ENCODE peak calls at places on chromosomes 6 and 20, in ten cellular contexts. X, G, J, H, T, Z, V, P, Q and O are unnamed samples.
A peak's percentile ranks its signal among the peaks of the same experiment; 100 is the strongest.

GRCh38 chr20:37075932-37076685 is 19.7 kb downstream of the RBL1 start:
- DNase-seq in X (no peak), G (no peak), J (no peak), H (no peak), T (no peak), Z (no peak), V (peak; percentile 52), P (no peak), Q (no peak), O (no peak)

GRCh38 chr6:11196511-11197174 is 35.8 kb downstream of the NEDD9 start:
- DNase-seq in X (no peak), G (no peak), J (no peak), H (no peak), T (no peak), Z (no peak), V (peak; percentile 85), P (no peak), Q (no peak), O (no peak)

GRCh38 chr20:44021186-44021585 is 106.5 kb downstream of the TOX2 start:
- DNase-seq in X (no peak), G (peak; percentile 40), J (no peak), H (no peak), T (no peak), Z (no peak), V (no peak), P (no peak), Q (no peak), O (no peak)

GRCh38 chr20:56424931-56425330 is 12.9 kb downstream of the CASS4 start:
- DNase-seq in X (no peak), G (peak; percentile 21), J (no peak), H (no peak), T (no peak), Z (no peak), V (no peak), P (no peak), Q (no peak), O (no peak)

GRCh38 chr6:138593100-138593877 is 94.0 kb upstream of the NHSL1 start:
- DNase-seq in X (peak; percentile 11), G (no peak), J (peak; percentile 78), H (peak; percentile 86), T (peak; percentile 73), Z (peak; percentile 64), V (peak; percentile 99), P (no peak), Q (peak; percentile 85), O (no peak)

GRCh38 chr6:63516186-63516944 is 55.9 kb upstream of the LOC128125822 start:
- DNase-seq in X (peak; percentile 13), G (no peak), J (no peak), H (no peak), T (no peak), Z (peak; percentile 83), V (no peak), P (no peak), Q (no peak), O (no peak)

GRCh38 chr20:23361651-23362391 is at the start of gene GZF1:
- DNase-seq in X (peak; percentile 98), G (peak; percentile 100), J (peak; percentile 99), H (peak; percentile 95), T (peak; percentile 99), Z (peak; percentile 92), V (peak; percentile 97), P (peak; percentile 90), Q (peak; percentile 99), O (peak; percentile 100)

GRCh38 chr6:154835307-154835706 is 102.1 kb downstream of the SCAF8 start:
- DNase-seq in X (no peak), G (no peak), J (no peak), H (no peak), T (no peak), Z (no peak), V (no peak), P (no peak), Q (no peak), O (no peak)

GRCh38 chr6:2990179-2990931 is 9.3 kb upstream of the NQO2 start:
- DNase-seq in X (no peak), G (no peak), J (peak; percentile 70), H (no peak), T (peak; percentile 74), Z (no peak), V (no peak), P (peak; percentile 49), Q (peak; percentile 40), O (peak; percentile 84)

GRCh38 chr6:2988076-2988425 is 11.6 kb upstream of the NQO2 start:
- DNase-seq in X (no peak), G (no peak), J (no peak), H (no peak), T (no peak), Z (no peak), V (no peak), P (no peak), Q (no peak), O (no peak)

GRCh38 chr6:2990932-2991506 is 8.7 kb upstream of the NQO2 start:
- DNase-seq in X (no peak), G (no peak), J (no peak), H (no peak), T (no peak), Z (no peak), V (no peak), P (no peak), Q (no peak), O (no peak)

GRCh38 chr6:2988426-2989331 is 11.0 kb upstream of the NQO2 start:
- DNase-seq in X (peak; percentile 85), G (peak; percentile 98), J (peak; percentile 94), H (no peak), T (peak; percentile 95), Z (peak; percentile 95), V (peak; percentile 95), P (peak; percentile 85), Q (peak; percentile 92), O (peak; percentile 87)

DNA sequence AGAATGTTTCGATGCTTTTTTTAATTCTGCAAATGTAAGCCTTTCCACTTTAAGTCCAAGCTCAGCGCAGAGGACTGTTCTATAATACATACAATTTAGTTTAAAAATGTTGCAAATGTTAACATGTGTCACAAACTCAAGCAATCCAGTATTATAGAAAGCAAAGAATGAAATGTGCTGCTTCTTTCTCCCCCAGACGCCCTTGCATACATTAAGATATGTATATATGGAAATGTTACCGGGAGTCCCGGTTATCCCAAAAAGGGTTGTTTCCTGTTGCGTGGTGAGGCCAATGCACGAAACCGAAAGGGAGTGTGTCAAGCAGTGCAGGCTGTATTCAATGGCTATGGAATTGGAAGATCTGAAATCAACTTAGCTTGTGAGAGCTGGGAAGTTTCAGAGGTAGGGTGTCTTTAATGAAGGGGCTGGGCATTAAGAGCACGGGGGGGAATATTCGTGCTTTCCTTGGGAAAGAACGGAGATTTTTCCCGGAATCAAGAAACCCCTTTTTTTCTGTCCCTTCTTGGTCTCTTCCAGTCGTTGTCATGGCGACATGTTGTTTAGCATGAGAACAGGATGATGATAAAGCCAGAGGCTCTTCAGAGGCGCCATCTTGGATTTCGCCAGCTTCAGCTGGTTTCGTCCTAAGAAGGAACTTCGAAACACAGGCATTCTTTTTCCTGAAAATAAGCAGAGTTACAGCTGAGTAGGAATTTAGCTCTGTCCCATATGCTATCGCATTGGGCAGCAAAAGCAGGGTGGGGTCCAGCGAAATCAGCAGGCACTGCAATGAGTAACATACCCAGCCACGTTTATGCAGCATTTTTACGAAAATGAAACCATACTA is 10.1 kb upstream of the NQO2 start:
- DNase-seq in X (peak; percentile 86), G (peak; percentile 94), J (peak; percentile 95), H (peak; percentile 83), T (peak; percentile 95), Z (peak; percentile 96), V (peak; percentile 95), P (peak; percentile 74), Q (peak; percentile 93), O (peak; percentile 96)
- TF ChIP-seq POLR2A in X (peak; percentile 50), G (peak; percentile 76), J (peak; percentile 7), H (peak; percentile 61), T (peak; percentile 76), Z (peak; percentile 39), V (peak; percentile 78), P (peak; percentile 73), Q (peak; percentile 24), O (peak; percentile 93)

DNA sequence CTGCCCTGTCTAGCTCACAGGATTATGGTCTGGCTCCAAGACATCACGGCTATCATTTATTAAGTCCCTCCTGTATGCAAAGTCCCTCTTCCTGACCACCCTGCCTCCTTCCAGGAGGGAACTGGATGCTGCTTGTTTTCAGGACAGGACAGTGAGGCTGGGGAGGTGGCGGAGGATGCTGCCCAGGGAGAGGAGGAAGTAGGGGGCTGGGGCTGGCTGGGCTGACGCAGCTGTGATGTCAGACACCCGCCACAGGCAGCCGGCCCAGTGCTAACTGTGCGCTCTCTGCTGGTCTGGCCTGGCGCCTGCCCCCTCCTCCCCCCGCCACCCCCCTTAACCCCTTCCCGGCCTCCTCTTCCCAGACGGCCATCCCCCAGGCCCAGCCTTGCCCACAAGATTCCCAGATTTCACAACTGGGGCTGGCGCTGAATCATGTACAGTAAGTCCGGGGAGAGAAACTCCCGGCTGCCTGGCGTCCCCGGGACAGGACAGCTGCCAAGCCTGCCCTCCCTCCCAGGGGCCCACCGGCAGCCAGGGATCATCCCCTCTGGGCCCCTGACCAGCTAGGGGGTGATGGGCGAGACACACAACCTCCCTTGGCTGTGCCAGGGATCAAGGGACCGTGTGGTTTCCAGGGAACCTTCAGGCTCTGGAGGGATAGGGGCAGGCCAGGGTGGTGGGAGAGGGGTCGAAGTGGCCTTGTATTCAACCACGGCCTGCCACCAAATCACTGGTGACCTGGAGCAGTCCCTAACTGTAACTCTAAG is 118.1 kb downstream of the CEBPB start:
- DNase-seq in X (peak; percentile 70), G (peak; percentile 98), J (peak; percentile 85), H (no peak), T (peak; percentile 99), Z (peak; percentile 42), V (peak; percentile 100), P (peak; percentile 77), Q (peak; percentile 43), O (peak; percentile 29)
- TF ChIP-seq POLR2A in X (peak; percentile 45), G (no peak), J (peak; percentile 37), H (no peak), T (peak; percentile 50), Z (peak; percentile 56), V (peak; percentile 74), P (no peak), Q (no peak), O (no peak)

DNA sequence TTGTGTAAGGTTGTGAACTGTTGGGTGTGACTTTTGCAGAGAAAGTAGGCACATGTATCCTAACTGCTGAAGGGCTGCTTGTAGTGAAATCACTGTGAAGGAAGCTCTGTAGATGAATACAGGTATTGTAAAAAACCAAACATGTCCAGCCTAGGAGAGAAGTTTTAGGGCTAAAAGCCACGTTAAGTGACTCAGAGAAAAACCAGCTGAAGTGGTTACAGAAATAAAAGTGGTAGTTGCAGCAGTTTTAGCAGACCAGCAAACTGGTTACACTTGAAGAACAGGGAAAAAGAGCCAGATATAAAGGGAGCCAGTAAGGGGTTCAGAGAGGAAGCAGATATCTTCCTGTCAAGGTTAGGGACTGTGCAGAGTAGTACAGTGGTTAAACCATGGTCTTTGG is 33.9 kb upstream of the RNF8 start:
- DNase-seq in X (no peak), G (no peak), J (no peak), H (no peak), T (no peak), Z (no peak), V (peak; percentile 37), P (no peak), Q (no peak), O (no peak)
- TF ChIP-seq POLR2A in X (no peak), G (no peak), J (no peak), H (no peak), T (no peak), Z (no peak), V (no peak), P (no peak), Q (no peak), O (no peak)

DNA sequence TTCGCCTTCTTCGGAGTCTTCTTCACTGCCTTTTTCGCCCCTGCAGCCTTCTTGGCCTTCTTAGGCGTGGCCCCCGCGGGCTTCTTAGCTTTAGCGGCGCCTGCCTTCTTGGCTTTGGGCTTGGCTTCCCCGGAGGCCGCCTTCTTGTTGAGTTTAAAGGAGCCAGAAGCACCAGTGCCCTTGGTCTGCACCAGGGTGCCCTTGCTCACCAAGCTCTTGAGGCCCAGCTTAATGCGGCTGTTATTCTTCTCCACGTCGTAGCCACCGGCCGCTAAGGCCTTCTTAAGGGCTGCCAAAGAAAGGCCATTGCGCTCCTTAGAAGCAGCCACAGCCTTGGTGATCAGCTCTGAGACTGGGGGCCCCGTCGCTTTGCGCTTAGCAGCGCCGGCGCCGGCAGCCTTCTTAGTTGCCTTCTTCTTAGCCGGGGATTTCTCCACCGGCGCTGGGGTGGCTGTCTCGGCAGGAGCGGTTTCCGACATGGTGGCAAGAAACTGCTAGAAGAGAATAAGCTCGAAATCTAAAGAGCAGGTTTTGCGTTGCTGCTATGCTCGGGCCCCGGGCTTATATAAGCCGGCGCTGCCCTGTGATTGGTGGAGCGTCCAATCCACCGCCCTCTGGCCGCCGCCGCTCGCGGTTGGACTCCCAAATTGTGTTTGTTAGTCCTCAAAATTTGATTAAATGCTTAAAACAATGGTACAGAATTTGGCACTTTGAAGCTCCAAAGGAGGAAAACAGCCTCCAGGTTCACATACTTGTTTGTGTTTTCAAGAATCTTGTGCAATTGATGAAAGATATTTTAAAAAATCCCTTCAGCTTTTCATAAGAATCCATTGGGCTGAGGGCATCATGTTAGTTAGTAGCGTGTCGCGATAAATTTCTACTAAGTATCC is 44.9 kb downstream of the OR2B2 start:
- DNase-seq in X (no peak), G (peak; percentile 94), J (peak; percentile 89), H (peak; percentile 73), T (peak; percentile 73), Z (no peak), V (peak; percentile 78), P (peak; percentile 58), Q (peak; percentile 97), O (peak; percentile 94)
- TF ChIP-seq POLR2A in X (peak; percentile 36), G (no peak), J (peak; percentile 84), H (peak; percentile 93), T (peak; percentile 72), Z (no peak), V (peak; percentile 93), P (peak; percentile 97), Q (peak; percentile 99), O (peak; percentile 99)